ENCODE peak calls at places on chromosomes 7 and 10, in five cellular contexts. L is stomach, D is AG09309, G is tibial artery, B is lower leg skin. W is an unnamed sample.
A peak's percentile ranks its signal among the peaks of the same experiment; 100 is the strongest.

GRCh38 chr7:22885824-22886255 is 63.2 kb upstream of the TOMM7 start:
- DNase-seq in D (no peak), B (no peak), L (no peak), G (no peak), W (peak; percentile 18)

GRCh38 chr10:131216681-131217230 is 94.8 kb downstream of the TCERG1L start:
- DNase-seq in G (no peak), B (no peak), L (no peak), D (no peak), W (no peak)

GRCh38 chr7:157558516-157558874 is 221.7 kb downstream of the DNAJB6 start:
- DNase-seq in D (no peak), G (peak; percentile 12), L (no peak), B (no peak), W (no peak)

GRCh38 chr7:1981878-1982230 is 250.9 kb downstream of the MAD1L1 start:
- DNase-seq in L (no peak), D (no peak), G (no peak), B (no peak), W (no peak)

GRCh38 chr10:66819691-66820090 is 106.1 kb upstream of the LRRTM3 start:
- DNase-seq in B (no peak), G (no peak), D (no peak), L (no peak), W (no peak)

GRCh38 chr7:24966802-24967201 is 13.2 kb downstream of the OSBPL3 start:
- DNase-seq in B (no peak), G (no peak), D (no peak), L (no peak), W (no peak)

GRCh38 chr10:77631241-77631640 is 6.4 kb downstream of the KCNMA1 start:
- DNase-seq in L (no peak), D (no peak), B (no peak), G (peak; percentile 70), W (no peak)

GRCh38 chr10:16789266-16789665 is 28.0 kb downstream of the RSU1 start:
- DNase-seq in B (no peak), D (no peak), L (no peak), G (no peak), W (no peak)

GRCh38 chr10:21090609-21091082 is 193.5 kb upstream of the NEBL start:
- DNase-seq in D (no peak), L (no peak), B (no peak), G (no peak), W (no peak)

GRCh38 chr7:100793806-100794660 is 33.3 kb downstream of the EPHB4 start:
- DNase-seq in G (no peak), D (no peak), L (no peak), B (no peak), W (peak; percentile 12)

GRCh38 chr7:100785878-100786277 is 41.4 kb downstream of the EPHB4 start:
- DNase-seq in G (no peak), D (no peak), B (no peak), L (no peak), W (no peak)

GRCh38 chr7:100786323-100786722 is 41.0 kb downstream of the EPHB4 start:
- DNase-seq in D (no peak), B (no peak), L (no peak), G (no peak), W (no peak)

GRCh38 chr7:100791881-100792666 is 35.2 kb downstream of the EPHB4 start:
- DNase-seq in D (no peak), L (no peak), G (no peak), B (no peak), W (no peak)

GRCh38 chr7:100789055-100789454 is 38.3 kb downstream of the EPHB4 start:
- DNase-seq in G (no peak), D (no peak), L (no peak), B (no peak), W (no peak)
- TF ChIP-seq CTCF in G (no peak), D (no peak), L (no peak), B (no peak), W (no peak)

GRCh38 chr7:100465702-100466311 is 1.7 kb upstream of the SPACDR start:
- DNase-seq in D (no peak), G (peak; percentile 78), L (peak; percentile 87), B (no peak), W (peak; percentile 70)
- H3K4me3 ChIP-seq in D (no peak overlapping the region), G (no peak overlapping the region), L (peak overlapping the region; percentile 9), B (no peak overlapping the region), W (no peak overlapping the region)

DNA sequence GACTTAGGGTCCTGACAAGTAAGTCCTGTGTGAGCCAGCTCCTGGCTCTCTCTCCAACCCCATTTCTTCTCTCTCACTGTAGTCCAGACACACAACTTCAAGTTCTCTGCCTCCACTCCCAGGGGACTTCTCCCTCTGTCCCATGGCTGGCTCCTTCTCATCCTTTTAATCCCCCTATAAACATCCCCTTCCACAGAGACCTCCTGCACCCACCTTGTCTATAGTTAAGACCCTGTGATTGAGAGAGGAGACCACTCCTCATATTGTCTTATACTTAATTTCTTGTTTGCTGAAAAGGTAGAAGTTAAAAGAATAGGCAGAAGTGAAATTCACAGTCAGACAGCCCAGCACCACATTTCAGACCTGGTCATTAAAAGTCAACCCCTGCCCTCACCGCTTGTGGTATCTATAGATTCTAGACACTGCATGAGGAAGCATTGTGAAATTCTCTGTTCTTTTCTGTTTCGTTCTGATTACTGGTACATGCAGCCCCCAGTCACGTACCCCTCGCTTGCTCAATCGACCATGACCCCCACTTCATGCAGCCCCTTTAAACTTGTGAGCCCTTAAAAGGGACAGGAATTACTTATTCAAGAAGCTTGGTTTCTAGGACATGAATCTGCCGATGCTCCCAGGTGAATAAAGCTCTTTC is 125.6 kb upstream of the FRMD4A start:
- DNase-seq in L (no peak), D (no peak), G (no peak), B (no peak), W (no peak)
- TF ChIP-seq CTCF in L (no peak), D (no peak), G (no peak), B (no peak), W (no peak)

DNA sequence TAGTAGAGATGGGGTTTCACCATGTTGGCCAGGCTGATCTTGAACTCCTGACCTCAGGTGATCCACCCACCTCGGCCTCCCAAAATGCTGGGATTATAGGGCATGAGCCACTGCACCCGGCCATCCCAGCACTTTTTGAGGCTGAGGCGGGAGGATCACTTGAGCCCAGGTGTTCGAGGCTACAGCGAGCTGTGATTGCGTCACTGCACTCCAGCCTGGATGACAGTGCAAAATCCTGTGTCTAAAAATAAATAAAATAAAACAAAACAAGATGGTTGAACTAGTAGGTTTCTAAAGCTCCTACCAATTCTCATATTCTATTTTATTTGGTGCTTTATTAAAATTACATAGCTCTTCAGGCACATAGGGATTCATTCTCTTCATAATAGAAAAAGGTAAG is 890.3 kb upstream of the AUTS2 start:
- DNase-seq in D (no peak), B (no peak), L (no peak), G (no peak), W (peak; percentile 14)
- H3K4me3 ChIP-seq in D (no peak overlapping the region), B (no peak overlapping the region), L (no peak overlapping the region), G (no peak overlapping the region), W (no peak overlapping the region)

DNA sequence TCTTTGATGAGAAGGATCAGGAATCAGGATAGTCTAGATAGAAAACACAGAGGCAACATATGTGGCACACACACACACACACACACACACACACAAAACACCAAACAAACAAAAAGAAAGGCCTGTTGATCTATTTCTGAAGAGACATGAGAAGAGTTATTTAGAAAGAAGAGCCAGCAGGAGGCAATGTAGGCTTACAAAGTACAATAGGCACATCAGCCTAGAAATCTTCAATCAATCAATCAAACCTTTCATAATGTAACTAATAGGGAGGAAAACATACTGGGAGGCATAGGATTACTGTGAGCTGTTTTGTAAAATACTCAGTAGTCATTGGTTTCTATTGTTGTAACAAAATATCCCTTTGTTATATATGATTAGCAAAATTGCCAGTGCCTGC is 47.3 kb upstream of the TES start:
- DNase-seq in L (no peak), B (no peak), D (no peak), G (no peak), W (no peak)
- TF ChIP-seq CTCF in L (no peak), B (no peak), D (no peak), G (no peak), W (peak; percentile 19)

DNA sequence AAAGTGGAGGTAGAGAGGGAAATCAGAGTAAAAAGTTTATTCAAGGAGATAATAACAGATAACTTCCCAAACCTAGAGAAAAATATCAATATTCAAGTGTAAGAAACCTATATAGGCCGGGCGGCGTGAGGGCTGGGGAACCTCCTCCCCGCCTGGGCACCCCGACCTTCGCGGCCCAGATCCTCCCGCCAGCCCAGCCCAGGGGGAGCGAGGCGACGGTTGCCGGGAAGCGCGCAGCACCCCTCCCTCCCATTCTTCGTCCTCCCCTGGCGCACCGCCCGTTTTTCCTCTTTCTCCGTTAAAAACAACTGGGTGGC is 32.4 kb upstream of the SFTPD start:
- DNase-seq in G (no peak), D (no peak), L (no peak), B (no peak), W (no peak)
- H3K4me3 ChIP-seq in G (peak overlapping the region; percentile 63), D (peak overlapping the region; percentile 59), L (peak overlapping the region; percentile 74), B (peak overlapping the region; percentile 70), W (peak overlapping the region; percentile 23)

DNA sequence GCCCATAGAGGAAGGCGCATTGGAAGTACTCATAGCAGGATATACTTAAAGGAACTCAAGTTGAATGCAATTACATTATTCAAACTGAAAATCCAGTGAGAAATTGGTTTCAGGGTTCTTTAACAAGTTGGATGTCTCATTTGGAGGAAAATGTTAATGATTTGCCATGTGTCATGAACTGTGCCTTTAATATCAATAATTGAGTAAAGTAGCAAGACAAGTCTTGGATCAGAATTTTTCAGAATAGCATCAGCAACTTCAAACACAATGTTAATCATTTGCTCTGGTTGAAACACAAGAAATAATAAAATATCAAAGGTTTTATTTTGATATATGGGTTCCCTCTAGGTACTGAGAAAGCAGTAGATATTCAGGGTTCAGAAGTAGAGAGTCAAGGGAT is 24.5 kb upstream of the POU6F2 start:
- DNase-seq in G (no peak), B (no peak), L (no peak), D (no peak), W (no peak)
- TF ChIP-seq CTCF in G (no peak), B (no peak), L (no peak), D (no peak), W (no peak)

GRCh38 chr10:102241037-102241443 is 272 bp downstream of the PITX3 start:
- DNase-seq in G (no peak), B (no peak), D (no peak), L (no peak), W (no peak)
- H3K4me3 ChIP-seq in G (peak overlapping the region; percentile 55), B (peak overlapping the region; percentile 24), D (peak overlapping the region; percentile 81), L (peak overlapping the region; percentile 56), W (peak overlapping the region; percentile 70)

GRCh38 chr7:140304071-140304799 is 94.1 kb downstream of the SLC37A3 start:
- DNase-seq in D (no peak), L (no peak), B (peak; percentile 68), G (no peak), W (peak; percentile 47)
- TF ChIP-seq CTCF in D (peak; percentile 34), L (no peak), B (no peak), G (no peak), W (peak; percentile 41)

W was measured in fibroblast of mammary gland.